ENCODE peak calls at places on chromosomes 2 and 18, in four cellular contexts. T is HL-60, Z is GM12891, I is GM12878. N is an unnamed sample.

GRCh38 chr2:71710367-71710766 is 257.0 kb downstream of the DYSF start:
- DNase-seq in Z (no peak), T (no peak), I (no peak), N (no peak)

GRCh38 chr2:200159829-200160781 is 146.4 kb upstream of the SPATS2L start:
- DNase-seq in Z (no peak), T (no peak), I (no peak), N (no peak)

GRCh38 chr2:134348239-134348638 is 94.4 kb downstream of the MGAT5 start:
- DNase-seq in T (no peak), Z (no peak), I (no peak), N (no peak)

GRCh38 chr2:55239656-55240222 is 7.3 kb downstream of the RPS27A start:
- DNase-seq in T (no peak), I (no peak), Z (no peak), N (no peak)

GRCh38 chr2:60633615-60634014 is 80.2 kb upstream of the BCL11A start:
- DNase-seq in T (no peak), Z (no peak), I (no peak), N (no peak)

GRCh38 chr2:238978507-238978906 is 130.6 kb downstream of the TWIST2 start:
- DNase-seq in T (no peak), I (no peak), Z (no peak), N (no peak)

GRCh38 chr2:64525323-64525625 is 1.1 kb downstream of the AFTPH start:
- DNase-seq in Z (no peak), I (no peak), T (peak), N (peak)

GRCh38 chr2:235170016-235170415 is 218.2 kb downstream of the SH3BP4 start:
- DNase-seq in I (no peak), T (no peak), Z (no peak), N (no peak)

GRCh38 chr2:39914949-39915348 is 135.9 kb upstream of the THUMPD2 start:
- DNase-seq in T (no peak), I (no peak), Z (no peak), N (no peak)

GRCh38 chr2:165558832-165559231 is 89.3 kb downstream of the CSRNP3 start:
- DNase-seq in I (no peak), Z (no peak), T (no peak), N (no peak)

GRCh38 chr18:267380-267687 is 513 bp downstream of the THOC1 start:
- DNase-seq in T (peak), Z (no peak), I (no peak), N (no peak)

GRCh38 chr2:240604939-240605716 is 18.6 kb downstream of the CAPN10 start:
- DNase-seq in Z (no peak), I (no peak), T (no peak), N (no peak)

GRCh38 chr18:77114564-77115391 is 17.8 kb downstream of the MBP start:
- DNase-seq in I (no peak), Z (no peak), T (peak), N (peak)

GRCh38 chr2:31888550-31888949 is 122.3 kb downstream of the MEMO1 start:
- DNase-seq in I (no peak), Z (no peak), T (peak), N (no peak)

GRCh38 chr2:85754313-85755095 is 713 bp downstream of the ATOH8 start:
- DNase-seq in T (peak), I (no peak), Z (no peak), N (no peak)

GRCh38 chr2:102592601-102593000 is 26.8 kb upstream of the SLC9A2 start:
- DNase-seq in Z (no peak), T (peak), I (no peak), N (peak)

GRCh38 chr2:142286618-142287017 is 155.8 kb upstream of the LRP1B start:
- DNase-seq in I (no peak), Z (no peak), T (peak), N (no peak)

GRCh38 chr18:12287684-12288405 is 20.2 kb upstream of the TUBB6 start:
- DNase-seq in T (no peak), Z (no peak), I (no peak), N (peak)
- TF ChIP-seq SPI1 in T (no peak), Z (no peak), I (no peak), N (no peak)

GRCh38 chr18:12742453-12742852 is 39.6 kb downstream of the PSMG2 start:
- DNase-seq in T (no peak), I (no peak), Z (no peak), N (no peak)

GRCh38 chr18:12747530-12748315 is 44.9 kb downstream of the PSMG2 start:
- DNase-seq in Z (no peak), I (no peak), T (no peak), N (peak)

GRCh38 chr18:12748671-12749070 is 45.8 kb downstream of the PSMG2 start:
- DNase-seq in I (no peak), Z (no peak), T (no peak), N (no peak)

GRCh38 chr18:12744103-12744502 is 41.3 kb downstream of the PSMG2 start:
- DNase-seq in T (peak), I (no peak), Z (peak), N (no peak)

DNA sequence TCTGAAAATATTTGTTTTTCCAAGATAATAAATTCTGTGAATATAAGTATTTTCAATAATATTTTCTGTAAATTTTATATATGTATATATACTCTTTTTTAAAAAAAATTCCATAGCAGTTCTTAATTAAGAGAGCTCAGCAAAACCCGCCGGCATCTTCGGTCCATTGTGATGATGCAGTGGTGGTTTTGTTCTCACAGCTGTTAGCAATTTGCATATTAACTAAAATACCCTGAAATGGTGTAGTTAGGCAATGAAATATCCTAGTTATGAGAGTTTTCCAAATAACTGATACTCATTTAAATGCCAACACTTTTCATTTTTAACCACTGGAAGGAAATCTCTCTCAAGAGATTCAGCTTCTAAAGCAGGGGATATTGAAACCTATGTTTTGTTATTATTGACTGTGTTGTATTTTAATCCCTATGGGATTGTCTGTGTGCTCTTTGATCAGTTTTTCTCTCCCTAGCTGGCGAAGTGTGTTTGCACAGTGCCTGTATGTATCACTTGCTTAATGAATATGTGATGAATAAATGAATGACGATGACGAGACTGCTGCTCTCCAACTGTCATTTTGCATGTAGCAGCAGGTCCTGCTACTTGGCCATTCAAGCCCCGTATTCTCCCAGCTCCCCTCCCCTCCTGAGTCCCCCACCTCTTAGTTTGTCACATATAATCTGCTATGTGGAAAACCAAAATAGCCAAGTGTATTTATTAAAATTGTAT is 42.4 kb downstream of the PSMG2 start:
- DNase-seq in I (no peak), Z (no peak), T (no peak), N (no peak)
- TF ChIP-seq SPI1 in I (no peak), Z (no peak), T (no peak), N (no peak)

GRCh38 chr2:204492417-204492816 is 52.9 kb upstream of the PARD3B start:
- DNase-seq in T (no peak), I (no peak), Z (no peak), N (no peak)
- TF ChIP-seq SPI1 in T (no peak), I (no peak), Z (no peak), N (no peak)

GRCh38 chr2:43105586-43106562 is 120.5 kb downstream of the ZFP36L2 start:
- DNase-seq in Z (no peak), I (peak), T (peak), N (peak)
- TF ChIP-seq SPI1 in Z (peak), I (peak), T (peak), N (peak)

DNA sequence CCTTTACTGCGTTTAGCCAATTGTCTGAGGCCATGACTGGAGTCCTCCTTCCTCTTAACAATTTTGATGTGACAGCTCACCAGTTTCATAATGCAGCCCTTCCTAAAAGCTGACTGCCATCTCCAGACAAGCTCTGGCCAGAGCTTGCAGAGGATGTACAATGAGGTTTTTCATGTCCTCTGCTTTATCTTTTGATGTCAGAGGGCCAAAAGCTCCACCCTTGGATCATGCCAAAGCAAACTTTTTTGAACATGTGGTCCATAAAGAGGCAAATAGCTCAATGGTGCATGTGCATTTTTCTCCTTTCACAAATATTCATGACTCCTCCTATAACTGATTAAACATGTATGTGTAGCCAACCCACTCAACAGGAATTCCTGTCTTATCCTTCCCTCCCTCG is 266.2 kb downstream of the FBXO15 start:
- DNase-seq in I (no peak), T (no peak), Z (no peak), N (no peak)
- TF ChIP-seq SPI1 in I (no peak), T (no peak), Z (no peak), N (no peak)

GRCh38 chr2:120686511-120687168 is 49.0 kb upstream of the GLI2 start:
- DNase-seq in T (no peak), I (no peak), Z (no peak), N (peak)
- TF ChIP-seq SPI1 in T (no peak), I (no peak), Z (no peak), N (no peak)

GRCh38 chr18:52694804-52695203 is 354.8 kb downstream of the DCC start:
- DNase-seq in T (no peak), I (no peak), Z (no peak), N (peak)
- TF ChIP-seq SPI1 in T (no peak), I (no peak), Z (no peak), N (no peak)

DNA sequence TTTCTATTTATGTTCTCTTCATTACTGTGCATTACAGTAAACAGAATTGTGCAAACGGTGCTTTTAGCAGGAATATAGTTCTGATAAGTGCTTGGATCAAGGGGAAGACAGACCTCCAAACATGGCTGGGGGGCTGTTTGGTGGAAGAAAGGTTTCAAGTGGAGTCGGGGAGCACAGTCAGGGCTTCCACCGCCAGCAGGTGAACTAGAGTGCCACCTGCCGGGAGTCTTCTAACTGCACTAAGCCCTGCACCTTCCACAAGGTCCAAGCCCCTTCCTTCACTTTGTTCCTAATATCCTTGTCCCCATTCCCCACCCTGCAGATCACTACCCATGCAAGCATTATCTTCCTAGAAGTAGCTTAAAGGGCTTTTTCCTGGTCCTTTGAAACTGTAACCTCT is 11.1 kb downstream of the ONECUT2 start:
- DNase-seq in T (peak), Z (no peak), I (no peak), N (peak)
- TF ChIP-seq SPI1 in T (no peak), Z (no peak), I (no peak), N (no peak)

N was measured in K562.